ENCODE peak calls at places on chromosomes 11 and 22, in seven cellular contexts. C is mucosa of descending colon, Z is fibroblast of lung, L is ascending aorta, Y is cardiac muscle cell, A is GM12865, K is adrenal gland. R is an unnamed sample.

GRCh38 chr22:29011200-29011867 is 50.3 kb downstream of the C22orf31 start:
- DNase-seq in L (no peak), K (peak; percentile 37), Z (no peak), A (no peak), C (peak; percentile 68), Y (no peak), R (no peak)

GRCh38 chr11:60252208-60252566 is 9.2 kb upstream of the MS4A4E start:
- DNase-seq in K (no peak), C (no peak), A (no peak), Z (no peak), Y (no peak), L (no peak), R (no peak)

GRCh38 chr11:26245046-26245445 is 86.9 kb upstream of the ANO3 start:
- DNase-seq in K (no peak), L (no peak), A (no peak), Y (peak; percentile 28), Z (peak; percentile 12), C (no peak), R (no peak)

GRCh38 chr11:15875393-15875792 is 481.0 kb downstream of the SOX6 start:
- DNase-seq in L (no peak), C (no peak), K (no peak), A (no peak), Z (no peak), Y (no peak), R (no peak)

GRCh38 chr11:18578975-18579598 is 9.4 kb downstream of the UEVLD start:
- DNase-seq in C (peak; percentile 68), Y (no peak), A (peak; percentile 23), Z (no peak), L (no peak), K (no peak), R (no peak)

GRCh38 chr22:49721211-49721763 is 106.4 kb downstream of the BRD1 start:
- DNase-seq in L (peak; percentile 31), K (no peak), C (no peak), A (no peak), Z (no peak), Y (no peak), R (no peak)

GRCh38 chr11:73521621-73522020 is 76.3 kb downstream of the FAM168A start:
- DNase-seq in A (peak; percentile 33), K (no peak), C (no peak), Y (no peak), L (no peak), Z (peak; percentile 61), R (no peak)

GRCh38 chr22:46378499-46379300 is 43.2 kb downstream of the TRMU start:
- DNase-seq in L (no peak), Y (no peak), Z (no peak), C (peak; percentile 53), K (no peak), A (no peak), R (no peak)

GRCh38 chr11:57903441-57904123 is 120.1 kb upstream of the OR9Q1 start:
- DNase-seq in C (peak; percentile 85), K (peak; percentile 9), Z (peak; percentile 10), A (no peak), L (no peak), Y (no peak), R (no peak)

GRCh38 chr11:15967166-15967565 is 389.2 kb downstream of the SOX6 start:
- DNase-seq in A (peak; percentile 33), C (no peak), Y (peak; percentile 52), K (no peak), L (no peak), Z (no peak), R (no peak)

GRCh38 chr22:42217019-42217751 is 53.3 kb downstream of the TCF20 start:
- DNase-seq in Y (no peak), L (no peak), A (peak; percentile 49), C (no peak), Z (no peak), K (no peak), R (no peak)

GRCh38 chr11:94023856-94024255 is 2.7 kb downstream of the HEPHL1 start:
- DNase-seq in K (no peak), Z (no peak), A (no peak), C (no peak), Y (no peak), L (no peak), R (no peak)

GRCh38 chr11:94020777-94021615 is at the start of gene HEPHL1:
- DNase-seq in K (no peak), Y (no peak), C (no peak), A (no peak), Z (peak; percentile 57), L (no peak), R (no peak)

GRCh38 chr11:94027210-94027609 is 6.1 kb downstream of the HEPHL1 start:
- DNase-seq in L (no peak), A (no peak), C (no peak), Z (no peak), K (no peak), Y (no peak), R (no peak)

GRCh38 chr11:94025695-94026394 is 4.7 kb downstream of the HEPHL1 start:
- DNase-seq in L (no peak), Z (peak; percentile 79), C (no peak), Y (peak; percentile 56), A (no peak), K (no peak), R (no peak)

GRCh38 chr11:94024547-94024946 is 3.4 kb downstream of the HEPHL1 start:
- DNase-seq in L (no peak), A (no peak), K (no peak), Z (no peak), Y (no peak), C (no peak), R (no peak)
- H3K4me3 ChIP-seq in L (no peak overlapping the region), A (no peak overlapping the region), K (no peak overlapping the region), Z (no peak overlapping the region), Y (no peak overlapping the region), C (no peak overlapping the region), R (no peak overlapping the region)

DNA sequence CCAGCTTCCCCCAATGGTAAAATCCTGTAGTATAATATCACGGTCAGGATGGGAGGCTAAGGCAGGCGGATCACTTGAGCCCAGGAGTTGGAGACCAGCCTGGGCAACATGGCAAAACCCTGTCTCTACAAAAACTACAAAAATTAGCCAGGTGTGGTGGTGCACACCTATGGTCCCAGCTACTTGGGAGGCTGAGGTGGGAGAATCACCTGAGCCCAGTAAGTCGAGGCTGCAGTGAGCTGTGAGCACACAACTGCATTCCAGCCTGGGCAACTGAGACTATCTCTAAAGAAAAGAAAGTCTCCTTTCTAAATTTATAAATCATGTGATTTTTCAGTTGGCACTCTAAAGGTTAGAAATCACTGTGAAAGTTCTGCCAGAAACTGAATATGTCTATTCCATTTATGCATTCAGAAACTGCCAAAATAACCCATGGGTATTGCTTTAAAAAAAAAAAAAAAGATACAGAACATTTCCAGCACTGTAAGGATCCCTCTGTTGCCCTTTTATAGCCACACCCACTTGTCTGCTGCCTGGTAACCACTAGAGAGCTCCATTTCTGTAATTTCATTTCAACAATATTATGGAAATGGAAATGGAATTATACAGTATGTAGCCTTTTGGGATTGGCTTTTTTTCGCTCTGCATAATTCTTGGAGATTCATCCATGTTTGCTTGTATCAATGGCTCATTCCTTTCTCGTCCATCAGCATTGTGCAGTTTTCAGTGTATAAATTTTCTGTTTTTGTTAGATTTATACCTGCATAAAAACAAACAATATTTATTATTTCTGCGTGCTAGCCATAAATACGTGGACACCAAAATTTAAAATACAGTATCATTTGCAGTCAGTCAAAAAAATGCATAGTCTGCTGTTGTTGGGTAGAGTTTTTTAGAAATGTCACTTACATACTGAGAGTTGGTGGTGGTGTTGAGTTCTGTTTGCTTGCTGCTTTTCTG is 9.4 kb downstream of the CDC45 start:
- DNase-seq in K (peak; percentile 27), A (no peak), Z (no peak), Y (peak; percentile 44), C (no peak), L (no peak), R (no peak)
- TF ChIP-seq CTCF in K (no peak), A (no peak), Z (peak; percentile 33), Y (peak; percentile 11), C (no peak), L (no peak), R (no peak)

DNA sequence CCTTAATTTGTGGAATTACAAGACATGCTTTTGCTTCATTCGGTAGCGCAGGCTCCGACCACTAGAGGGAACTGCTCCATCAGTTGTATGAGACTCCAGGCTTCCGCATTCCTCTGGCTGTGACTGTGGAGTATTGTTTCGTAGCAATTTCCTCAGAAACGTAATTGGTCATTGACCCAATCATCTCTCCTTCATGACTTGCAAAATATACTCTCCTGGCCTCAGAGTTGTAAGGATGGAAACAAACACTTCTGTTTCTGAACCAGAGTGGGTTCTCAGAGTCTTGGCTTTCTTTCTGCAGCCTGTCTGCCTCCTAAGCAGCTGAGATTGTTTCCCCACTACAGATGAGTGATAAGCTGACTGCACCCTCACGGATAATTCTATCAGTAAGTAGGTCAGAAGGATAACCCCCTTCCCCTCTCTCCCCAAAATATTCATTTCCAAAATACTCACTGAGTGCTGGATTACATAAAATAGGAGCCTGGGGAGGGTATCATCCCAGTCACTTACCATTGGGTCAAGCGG is 146.8 kb upstream of the ZC3H12C start:
- DNase-seq in C (peak; percentile 71), A (peak; percentile 90), L (peak; percentile 95), Y (peak; percentile 98), K (peak; percentile 88), Z (peak; percentile 94), R (peak; percentile 80)
- H3K4me3 ChIP-seq in C (no peak overlapping the region), A (peak overlapping the region; percentile 24), L (peak overlapping the region; percentile 40), Y (no peak overlapping the region), K (no peak overlapping the region), Z (peak overlapping the region; percentile 42), R (no peak overlapping the region)

DNA sequence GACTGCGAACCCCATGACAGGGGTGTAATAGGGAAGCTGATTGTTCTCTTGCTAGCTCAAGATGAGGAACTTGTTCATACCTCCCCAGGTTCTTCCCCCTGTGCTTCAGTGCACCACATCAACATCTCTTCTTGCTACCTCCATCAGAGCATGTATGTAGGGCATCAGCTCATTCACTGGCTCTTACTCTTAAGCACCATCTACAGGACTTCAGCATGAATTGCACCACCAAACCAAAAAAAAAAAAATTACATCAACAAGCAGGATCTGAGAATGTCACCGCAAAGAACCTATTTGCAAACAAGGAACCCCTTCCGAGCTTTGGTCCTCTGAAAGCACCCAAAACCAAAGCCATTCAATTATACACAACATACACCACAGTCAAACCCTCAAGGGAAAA is 2226.5 kb upstream of the RAG2 start:
- DNase-seq in Z (peak; percentile 14), C (no peak), Y (peak; percentile 25), K (no peak), L (no peak), A (peak; percentile 1), R (no peak)
- TF ChIP-seq CTCF in Z (peak; percentile 39), C (no peak), Y (peak; percentile 31), K (peak; percentile 14), L (no peak), A (no peak), R (no peak)

GRCh38 chr11:82722236-82722635 is 11.4 kb downstream of the FAM181B start:
- DNase-seq in A (no peak), Y (no peak), C (no peak), Z (no peak), K (no peak), L (no peak), R (peak; percentile 4)
- H3K4me3 ChIP-seq in A (no peak overlapping the region), Y (no peak overlapping the region), C (no peak overlapping the region), Z (no peak overlapping the region), K (no peak overlapping the region), L (no peak overlapping the region), R (no peak overlapping the region)

GRCh38 chr11:132535830-132536229 is 996.5 kb downstream of the OPCML start:
- DNase-seq in A (no peak), Z (no peak), L (no peak), C (no peak), Y (no peak), K (no peak), R (no peak)

GRCh38 chr11:132531921-132532320 is 1000.4 kb downstream of the OPCML start:
- DNase-seq in A (no peak), K (no peak), Z (peak; percentile 13), C (no peak), Y (peak; percentile 25), L (no peak), R (no peak)
- TF ChIP-seq CTCF in A (no peak), K (no peak), Z (no peak), C (no peak), Y (no peak), L (no peak), R (no peak)

R was measured in AG04449.